ENCODE peak calls at places on chromosomes 11 and 22, in eight cellular contexts. One of them, this sample, is unnamed.

GRCh38 chr11:125402436-125402835 is 93.6 kb downstream of the FEZ1 start:
- DNase-seq in epithelial cell of prostate: no peak
- DNase-seq in MM.1S: no peak
- DNase-seq in neural crest cell: no peak
- DNase-seq in head of caudate nucleus: no peak
- DNase-seq in posterior vena cava: peak; percentile 9
- DNase-seq in stimulated activated CD4-positive, alpha-beta T cell treated with anti-CD3 and anti-CD28 coated beads, Interleukin-2, amount 100 ng/mL, for 24 hours: no peak
- DNase-seq in T47D: no peak
- DNase-seq in this sample: no peak

GRCh38 chr11:44066732-44067131 is 662 bp downstream of the ACCS start:
- DNase-seq in neural crest cell: no peak
- DNase-seq in epithelial cell of prostate: peak; percentile 40
- DNase-seq in stimulated activated CD4-positive, alpha-beta T cell treated with anti-CD3 and anti-CD28 coated beads, Interleukin-2, amount 100 ng/mL, for 24 hours: no peak
- DNase-seq in T47D: no peak
- DNase-seq in MM.1S: no peak
- DNase-seq in posterior vena cava: no peak
- DNase-seq in head of caudate nucleus: no peak
- DNase-seq in this sample: no peak

GRCh38 chr22:27613099-27614089 is 188.2 kb downstream of the MN1 start:
- DNase-seq in MM.1S: no peak
- DNase-seq in epithelial cell of prostate: no peak
- DNase-seq in posterior vena cava: peak; percentile 58
- DNase-seq in stimulated activated CD4-positive, alpha-beta T cell treated with anti-CD3 and anti-CD28 coated beads, Interleukin-2, amount 100 ng/mL, for 24 hours: no peak
- DNase-seq in T47D: no peak
- DNase-seq in head of caudate nucleus: no peak
- DNase-seq in neural crest cell: no peak
- DNase-seq in this sample: no peak

GRCh38 chr22:31530816-31531180 is 34.5 kb downstream of the SFI1 start:
- DNase-seq in MM.1S: no peak
- DNase-seq in stimulated activated CD4-positive, alpha-beta T cell treated with anti-CD3 and anti-CD28 coated beads, Interleukin-2, amount 100 ng/mL, for 24 hours: no peak
- DNase-seq in neural crest cell: no peak
- DNase-seq in epithelial cell of prostate: no peak
- DNase-seq in T47D: no peak
- DNase-seq in head of caudate nucleus: no peak
- DNase-seq in posterior vena cava: no peak
- DNase-seq in this sample: no peak

GRCh38 chr11:1854949-1855885 is 2.3 kb downstream of the LSP1 start:
- DNase-seq in neural crest cell: no peak
- DNase-seq in MM.1S: no peak
- DNase-seq in epithelial cell of prostate: no peak
- DNase-seq in posterior vena cava: no peak
- DNase-seq in T47D: no peak
- DNase-seq in head of caudate nucleus: no peak
- DNase-seq in stimulated activated CD4-positive, alpha-beta T cell treated with anti-CD3 and anti-CD28 coated beads, Interleukin-2, amount 100 ng/mL, for 24 hours: peak; percentile 62
- DNase-seq in this sample: no peak

GRCh38 chr22:21045585-21046294 is at the start of gene LRRC74B:
- DNase-seq in posterior vena cava: peak; percentile 96
- DNase-seq in epithelial cell of prostate: peak; percentile 46
- DNase-seq in head of caudate nucleus: peak; percentile 85
- DNase-seq in T47D: peak; percentile 93
- DNase-seq in neural crest cell: peak; percentile 92
- DNase-seq in MM.1S: peak; percentile 94
- DNase-seq in stimulated activated CD4-positive, alpha-beta T cell treated with anti-CD3 and anti-CD28 coated beads, Interleukin-2, amount 100 ng/mL, for 24 hours: peak; percentile 74
- DNase-seq in this sample: peak; percentile 71

GRCh38 chr11:3675971-3676370 is 4.8 kb upstream of the CHRNA10 start:
- DNase-seq in posterior vena cava: no peak
- DNase-seq in T47D: no peak
- DNase-seq in epithelial cell of prostate: no peak
- DNase-seq in neural crest cell: no peak
- DNase-seq in MM.1S: no peak
- DNase-seq in stimulated activated CD4-positive, alpha-beta T cell treated with anti-CD3 and anti-CD28 coated beads, Interleukin-2, amount 100 ng/mL, for 24 hours: no peak
- DNase-seq in head of caudate nucleus: no peak
- DNase-seq in this sample: no peak

GRCh38 chr11:129285387-129285786 is 90.3 kb upstream of the BARX2 start:
- DNase-seq in posterior vena cava: no peak
- DNase-seq in epithelial cell of prostate: no peak
- DNase-seq in neural crest cell: no peak
- DNase-seq in T47D: no peak
- DNase-seq in stimulated activated CD4-positive, alpha-beta T cell treated with anti-CD3 and anti-CD28 coated beads, Interleukin-2, amount 100 ng/mL, for 24 hours: no peak
- DNase-seq in MM.1S: no peak
- DNase-seq in head of caudate nucleus: no peak
- DNase-seq in this sample: no peak

GRCh38 chr11:10323793-10324170 is 18.9 kb downstream of the ADM start:
- DNase-seq in head of caudate nucleus: no peak
- DNase-seq in stimulated activated CD4-positive, alpha-beta T cell treated with anti-CD3 and anti-CD28 coated beads, Interleukin-2, amount 100 ng/mL, for 24 hours: no peak
- DNase-seq in T47D: no peak
- DNase-seq in epithelial cell of prostate: no peak
- DNase-seq in posterior vena cava: no peak
- DNase-seq in MM.1S: no peak
- DNase-seq in neural crest cell: no peak
- DNase-seq in this sample: no peak

GRCh38 chr11:2771758-2772466 is 72.1 kb upstream of the KCNQ1OT1 start:
- DNase-seq in MM.1S: no peak
- DNase-seq in stimulated activated CD4-positive, alpha-beta T cell treated with anti-CD3 and anti-CD28 coated beads, Interleukin-2, amount 100 ng/mL, for 24 hours: peak; percentile 15
- DNase-seq in neural crest cell: no peak
- DNase-seq in epithelial cell of prostate: no peak
- DNase-seq in head of caudate nucleus: no peak
- DNase-seq in T47D: no peak
- DNase-seq in posterior vena cava: peak; percentile 44
- DNase-seq in this sample: no peak

GRCh38 chr11:85672111-85672875 is 7.4 kb upstream of the CREBZF start:
- DNase-seq in stimulated activated CD4-positive, alpha-beta T cell treated with anti-CD3 and anti-CD28 coated beads, Interleukin-2, amount 100 ng/mL, for 24 hours: no peak
- DNase-seq in head of caudate nucleus: no peak
- DNase-seq in posterior vena cava: no peak
- DNase-seq in T47D: no peak
- DNase-seq in epithelial cell of prostate: no peak
- DNase-seq in MM.1S: no peak
- DNase-seq in neural crest cell: no peak
- DNase-seq in this sample: no peak

GRCh38 chr22:36936362-36937116 is 23.1 kb downstream of the CSF2RB start:
- DNase-seq in neural crest cell: no peak
- DNase-seq in T47D: no peak
- DNase-seq in MM.1S: no peak
- DNase-seq in head of caudate nucleus: no peak
- DNase-seq in epithelial cell of prostate: no peak
- DNase-seq in posterior vena cava: no peak
- DNase-seq in stimulated activated CD4-positive, alpha-beta T cell treated with anti-CD3 and anti-CD28 coated beads, Interleukin-2, amount 100 ng/mL, for 24 hours: no peak
- DNase-seq in this sample: no peak

GRCh38 chr11:12182650-12183511 is 72.5 kb downstream of the MICAL2 start:
- DNase-seq in head of caudate nucleus: no peak
- DNase-seq in neural crest cell: no peak
- DNase-seq in posterior vena cava: no peak
- DNase-seq in epithelial cell of prostate: no peak
- DNase-seq in stimulated activated CD4-positive, alpha-beta T cell treated with anti-CD3 and anti-CD28 coated beads, Interleukin-2, amount 100 ng/mL, for 24 hours: no peak
- DNase-seq in T47D: no peak
- DNase-seq in MM.1S: no peak
- DNase-seq in this sample: no peak

GRCh38 chr11:114237321-114238280 is 58.6 kb upstream of the NNMT start:
- DNase-seq in stimulated activated CD4-positive, alpha-beta T cell treated with anti-CD3 and anti-CD28 coated beads, Interleukin-2, amount 100 ng/mL, for 24 hours: no peak
- DNase-seq in neural crest cell: no peak
- DNase-seq in epithelial cell of prostate: no peak
- DNase-seq in posterior vena cava: no peak
- DNase-seq in MM.1S: no peak
- DNase-seq in T47D: no peak
- DNase-seq in head of caudate nucleus: no peak
- DNase-seq in this sample: no peak

GRCh38 chr11:20363500-20364411 is at the start of gene HTATIP2:
- DNase-seq in posterior vena cava: peak; percentile 91
- DNase-seq in neural crest cell: peak; percentile 26
- DNase-seq in stimulated activated CD4-positive, alpha-beta T cell treated with anti-CD3 and anti-CD28 coated beads, Interleukin-2, amount 100 ng/mL, for 24 hours: peak; percentile 79
- DNase-seq in MM.1S: peak; percentile 50
- DNase-seq in head of caudate nucleus: peak; percentile 75
- DNase-seq in epithelial cell of prostate: no peak
- DNase-seq in T47D: peak; percentile 82
- DNase-seq in this sample: no peak

GRCh38 chr11:68925613-68926012 is 21.9 kb downstream of the IGHMBP2 start:
- DNase-seq in epithelial cell of prostate: no peak
- DNase-seq in MM.1S: no peak
- DNase-seq in head of caudate nucleus: no peak
- DNase-seq in posterior vena cava: no peak
- DNase-seq in stimulated activated CD4-positive, alpha-beta T cell treated with anti-CD3 and anti-CD28 coated beads, Interleukin-2, amount 100 ng/mL, for 24 hours: no peak
- DNase-seq in T47D: no peak
- DNase-seq in neural crest cell: no peak
- DNase-seq in this sample: no peak

GRCh38 chr11:129278586-129279319 is 86.6 kb upstream of the ARHGAP32 start:
- DNase-seq in stimulated activated CD4-positive, alpha-beta T cell treated with anti-CD3 and anti-CD28 coated beads, Interleukin-2, amount 100 ng/mL, for 24 hours: peak; percentile 20
- DNase-seq in MM.1S: peak; percentile 16
- DNase-seq in epithelial cell of prostate: no peak
- DNase-seq in posterior vena cava: no peak
- DNase-seq in T47D: peak; percentile 60
- DNase-seq in neural crest cell: peak; percentile 21
- DNase-seq in head of caudate nucleus: no peak
- DNase-seq in this sample: no peak

GRCh38 chr11:37973926-37974325 is 1375.9 kb upstream of the RAG2 start:
- DNase-seq in posterior vena cava: no peak
- DNase-seq in neural crest cell: no peak
- DNase-seq in MM.1S: no peak
- DNase-seq in head of caudate nucleus: no peak
- DNase-seq in T47D: no peak
- DNase-seq in epithelial cell of prostate: no peak
- DNase-seq in stimulated activated CD4-positive, alpha-beta T cell treated with anti-CD3 and anti-CD28 coated beads, Interleukin-2, amount 100 ng/mL, for 24 hours: no peak
- DNase-seq in this sample: no peak

GRCh38 chr22:42549329-42550060 is 4.3 kb upstream of the SERHL2 start:
- DNase-seq in head of caudate nucleus: no peak
- DNase-seq in posterior vena cava: no peak
- DNase-seq in stimulated activated CD4-positive, alpha-beta T cell treated with anti-CD3 and anti-CD28 coated beads, Interleukin-2, amount 100 ng/mL, for 24 hours: no peak
- DNase-seq in neural crest cell: no peak
- DNase-seq in epithelial cell of prostate: no peak
- DNase-seq in MM.1S: no peak
- DNase-seq in T47D: no peak
- DNase-seq in this sample: no peak

GRCh38 chr11:35617687-35618496 is at the start of gene FJX1:
- DNase-seq in stimulated activated CD4-positive, alpha-beta T cell treated with anti-CD3 and anti-CD28 coated beads, Interleukin-2, amount 100 ng/mL, for 24 hours: peak; percentile 19
- DNase-seq in T47D: peak; percentile 89
- DNase-seq in MM.1S: peak; percentile 69
- DNase-seq in epithelial cell of prostate: peak; percentile 51
- DNase-seq in head of caudate nucleus: peak; percentile 41
- DNase-seq in neural crest cell: peak; percentile 66
- DNase-seq in posterior vena cava: peak; percentile 89
- DNase-seq in this sample: no peak

GRCh38 chr22:39226353-39226752 is 18.4 kb downstream of the PDGFB start:
- DNase-seq in neural crest cell: no peak
- DNase-seq in stimulated activated CD4-positive, alpha-beta T cell treated with anti-CD3 and anti-CD28 coated beads, Interleukin-2, amount 100 ng/mL, for 24 hours: no peak
- DNase-seq in T47D: no peak
- DNase-seq in head of caudate nucleus: no peak
- DNase-seq in epithelial cell of prostate: no peak
- DNase-seq in MM.1S: no peak
- DNase-seq in posterior vena cava: no peak
- DNase-seq in this sample: no peak

GRCh38 chr11:11391169-11391568 is 38.1 kb upstream of the CSNK2A3 start:
- DNase-seq in head of caudate nucleus: no peak
- DNase-seq in T47D: no peak
- DNase-seq in posterior vena cava: no peak
- DNase-seq in neural crest cell: no peak
- DNase-seq in epithelial cell of prostate: no peak
- DNase-seq in stimulated activated CD4-positive, alpha-beta T cell treated with anti-CD3 and anti-CD28 coated beads, Interleukin-2, amount 100 ng/mL, for 24 hours: no peak
- DNase-seq in MM.1S: no peak
- DNase-seq in this sample: no peak

GRCh38 chr22:24400726-24401596 is 26.4 kb upstream of the ADORA2A start:
- DNase-seq in posterior vena cava: peak; percentile 69
- DNase-seq in head of caudate nucleus: no peak
- DNase-seq in T47D: no peak
- DNase-seq in stimulated activated CD4-positive, alpha-beta T cell treated with anti-CD3 and anti-CD28 coated beads, Interleukin-2, amount 100 ng/mL, for 24 hours: no peak
- DNase-seq in epithelial cell of prostate: no peak
- DNase-seq in neural crest cell: no peak
- DNase-seq in MM.1S: peak; percentile 45
- DNase-seq in this sample: no peak

GRCh38 chr11:118921929-118922744 is 3.6 kb downstream of the BCL9L start:
- DNase-seq in posterior vena cava: peak; percentile 94
- DNase-seq in stimulated activated CD4-positive, alpha-beta T cell treated with anti-CD3 and anti-CD28 coated beads, Interleukin-2, amount 100 ng/mL, for 24 hours: no peak
- DNase-seq in neural crest cell: no peak
- DNase-seq in MM.1S: no peak
- DNase-seq in head of caudate nucleus: no peak
- DNase-seq in epithelial cell of prostate: no peak
- DNase-seq in T47D: peak; percentile 65
- DNase-seq in this sample: no peak

GRCh38 chr11:117906710-117907109 is 22.5 kb downstream of the TMPRSS13 start:
- DNase-seq in posterior vena cava: no peak
- DNase-seq in T47D: no peak
- DNase-seq in stimulated activated CD4-positive, alpha-beta T cell treated with anti-CD3 and anti-CD28 coated beads, Interleukin-2, amount 100 ng/mL, for 24 hours: no peak
- DNase-seq in epithelial cell of prostate: no peak
- DNase-seq in neural crest cell: no peak
- DNase-seq in head of caudate nucleus: no peak
- DNase-seq in MM.1S: no peak
- DNase-seq in this sample: no peak

This sample was measured in iPS DF 6.9.